ENCODE peak calls at places on chromosomes 4 and X, in nine cellular contexts. One of them, this sample, is unnamed.

GRCh38 chr4:40241936-40242590 is 45.2 kb downstream of the RHOH start:
- DNase-seq in A549: no peak
- DNase-seq in vagina: no peak
- DNase-seq in Peyer's patch: peak
- DNase-seq in GM12878: no peak
- DNase-seq in breast epithelium: no peak
- DNase-seq in right lobe of liver: no peak
- DNase-seq in K562: no peak
- DNase-seq in H1: no peak
- DNase-seq in this sample: no peak

GRCh38 chr4:112329672-112330372 is 32.7 kb downstream of the ALPK1 start:
- DNase-seq in A549: no peak
- DNase-seq in vagina: no peak
- DNase-seq in Peyer's patch: no peak
- DNase-seq in GM12878: no peak
- DNase-seq in breast epithelium: no peak
- DNase-seq in right lobe of liver: no peak
- DNase-seq in K562: no peak
- DNase-seq in H1: no peak
- DNase-seq in this sample: no peak

GRCh38 chr4:7769936-7770674 is 169.6 kb downstream of the AFAP1 start:
- DNase-seq in A549: peak
- DNase-seq in vagina: no peak
- DNase-seq in Peyer's patch: no peak
- DNase-seq in GM12878: no peak
- DNase-seq in breast epithelium: no peak
- DNase-seq in right lobe of liver: no peak
- DNase-seq in K562: no peak
- DNase-seq in H1: no peak
- DNase-seq in this sample: no peak

GRCh38 chr4:147732516-147733193 is 767 bp downstream of the ARHGAP10 start:
- DNase-seq in A549: no peak
- DNase-seq in vagina: no peak
- DNase-seq in Peyer's patch: peak
- DNase-seq in GM12878: no peak
- DNase-seq in breast epithelium: no peak
- DNase-seq in right lobe of liver: peak
- DNase-seq in K562: peak
- DNase-seq in H1: no peak
- DNase-seq in this sample: peak

GRCh38 chr4:168421055-168421454 is 59.2 kb downstream of the DDX60L start:
- DNase-seq in A549: no peak
- DNase-seq in vagina: no peak
- DNase-seq in Peyer's patch: no peak
- DNase-seq in GM12878: no peak
- DNase-seq in breast epithelium: no peak
- DNase-seq in right lobe of liver: no peak
- DNase-seq in K562: no peak
- DNase-seq in H1: no peak
- DNase-seq in this sample: no peak

GRCh38 chrX:5306654-5307121 is 922.0 kb downstream of the NLGN4X start:
- DNase-seq in A549: no peak
- DNase-seq in vagina: no peak
- DNase-seq in Peyer's patch: no peak
- DNase-seq in GM12878: no peak
- DNase-seq in breast epithelium: no peak
- DNase-seq in right lobe of liver: no peak
- DNase-seq in K562: no peak
- DNase-seq in H1: no peak
- DNase-seq in this sample: no peak

GRCh38 chr4:112112590-112113170 is 32.6 kb upstream of the FAM241A start:
- DNase-seq in A549: peak
- DNase-seq in vagina: no peak
- DNase-seq in Peyer's patch: no peak
- DNase-seq in GM12878: no peak
- DNase-seq in breast epithelium: no peak
- DNase-seq in right lobe of liver: no peak
- DNase-seq in K562: no peak
- DNase-seq in H1: no peak
- DNase-seq in this sample: no peak

GRCh38 chr4:20878806-20879205 is 178.5 kb downstream of the PACRGL start:
- DNase-seq in A549: no peak
- DNase-seq in vagina: no peak
- DNase-seq in Peyer's patch: no peak
- DNase-seq in GM12878: no peak
- DNase-seq in breast epithelium: no peak
- DNase-seq in right lobe of liver: no peak
- DNase-seq in K562: no peak
- DNase-seq in H1: no peak
- DNase-seq in this sample: no peak

GRCh38 chr4:102808009-102808408 is 19.3 kb downstream of the UBE2D3 start:
- DNase-seq in A549: no peak
- DNase-seq in vagina: no peak
- DNase-seq in Peyer's patch: no peak
- DNase-seq in GM12878: no peak
- DNase-seq in breast epithelium: no peak
- DNase-seq in right lobe of liver: no peak
- DNase-seq in K562: no peak
- DNase-seq in H1: no peak
- DNase-seq in this sample: no peak

GRCh38 chr4:47640911-47641310 is 155.8 kb downstream of the ATP10D start:
- DNase-seq in A549: no peak
- DNase-seq in vagina: no peak
- DNase-seq in Peyer's patch: no peak
- DNase-seq in GM12878: no peak
- DNase-seq in breast epithelium: no peak
- DNase-seq in right lobe of liver: no peak
- DNase-seq in K562: no peak
- DNase-seq in H1: no peak
- DNase-seq in this sample: no peak

GRCh38 chrX:86047174-86047991 is at the start of gene CHM:
- DNase-seq in A549: peak
- DNase-seq in vagina: no peak
- DNase-seq in Peyer's patch: peak
- DNase-seq in GM12878: peak
- DNase-seq in breast epithelium: peak
- DNase-seq in right lobe of liver: peak
- DNase-seq in K562: peak
- DNase-seq in H1: no peak
- DNase-seq in this sample: peak
- TF ChIP-seq POLR2A in A549: peak
- TF ChIP-seq POLR2A in vagina: no peak
- TF ChIP-seq POLR2A in Peyer's patch: peak
- TF ChIP-seq POLR2A in GM12878: peak
- TF ChIP-seq POLR2A in breast epithelium: no peak
- TF ChIP-seq POLR2A in right lobe of liver: peak
- TF ChIP-seq POLR2A in K562: peak
- TF ChIP-seq POLR2A in H1: peak
- TF ChIP-seq POLR2A in this sample: no peak

GRCh38 chr4:134879019-134879418 is 677.4 kb upstream of the PABPC4L start:
- DNase-seq in A549: no peak
- DNase-seq in vagina: no peak
- DNase-seq in Peyer's patch: no peak
- DNase-seq in GM12878: no peak
- DNase-seq in breast epithelium: no peak
- DNase-seq in right lobe of liver: no peak
- DNase-seq in K562: no peak
- DNase-seq in H1: no peak
- DNase-seq in this sample: no peak
- H3K4me3 ChIP-seq in A549: no peak
- H3K4me3 ChIP-seq in vagina: no peak
- H3K4me3 ChIP-seq in Peyer's patch: no peak
- H3K4me3 ChIP-seq in GM12878: no peak
- H3K4me3 ChIP-seq in breast epithelium: no peak
- H3K4me3 ChIP-seq in right lobe of liver: no peak
- H3K4me3 ChIP-seq in K562: no peak
- H3K4me3 ChIP-seq in H1: no peak
- H3K4me3 ChIP-seq in this sample: no peak

GRCh38 chr4:150078041-150078995 is at the start of gene DCLK2:
- DNase-seq in A549: peak
- DNase-seq in vagina: no peak
- DNase-seq in Peyer's patch: peak
- DNase-seq in GM12878: no peak
- DNase-seq in breast epithelium: peak
- DNase-seq in right lobe of liver: peak
- DNase-seq in K562: peak
- DNase-seq in H1: peak
- DNase-seq in this sample: peak
- TF ChIP-seq POLR2A in A549: peak
- TF ChIP-seq POLR2A in vagina: no peak
- TF ChIP-seq POLR2A in Peyer's patch: no peak
- TF ChIP-seq POLR2A in GM12878: no peak
- TF ChIP-seq POLR2A in breast epithelium: no peak
- TF ChIP-seq POLR2A in right lobe of liver: peak
- TF ChIP-seq POLR2A in K562: no peak
- TF ChIP-seq POLR2A in H1: no peak
- TF ChIP-seq POLR2A in this sample: no peak

GRCh38 chrX:119468930-119469635 is 839 bp downstream of the SLC25A5 start:
- DNase-seq in A549: peak
- DNase-seq in vagina: no peak
- DNase-seq in Peyer's patch: peak
- DNase-seq in GM12878: peak
- DNase-seq in breast epithelium: peak
- DNase-seq in right lobe of liver: peak
- DNase-seq in K562: peak
- DNase-seq in H1: peak
- DNase-seq in this sample: peak

GRCh38 chrX:119467842-119468185 is 430 bp upstream of the SLC25A5 start:
- DNase-seq in A549: no peak
- DNase-seq in vagina: no peak
- DNase-seq in Peyer's patch: no peak
- DNase-seq in GM12878: no peak
- DNase-seq in breast epithelium: no peak
- DNase-seq in right lobe of liver: no peak
- DNase-seq in K562: no peak
- DNase-seq in H1: no peak
- DNase-seq in this sample: no peak

GRCh38 chrX:119466970-119467369 is 1.3 kb upstream of the SLC25A5 start:
- DNase-seq in A549: no peak
- DNase-seq in vagina: no peak
- DNase-seq in Peyer's patch: no peak
- DNase-seq in GM12878: no peak
- DNase-seq in breast epithelium: no peak
- DNase-seq in right lobe of liver: peak
- DNase-seq in K562: no peak
- DNase-seq in H1: no peak
- DNase-seq in this sample: no peak

GRCh38 chrX:119468186-119468929 is at the start of gene SLC25A5:
- DNase-seq in A549: peak
- DNase-seq in vagina: no peak
- DNase-seq in Peyer's patch: peak
- DNase-seq in GM12878: peak
- DNase-seq in breast epithelium: peak
- DNase-seq in right lobe of liver: peak
- DNase-seq in K562: peak
- DNase-seq in H1: peak
- DNase-seq in this sample: peak

DNA sequence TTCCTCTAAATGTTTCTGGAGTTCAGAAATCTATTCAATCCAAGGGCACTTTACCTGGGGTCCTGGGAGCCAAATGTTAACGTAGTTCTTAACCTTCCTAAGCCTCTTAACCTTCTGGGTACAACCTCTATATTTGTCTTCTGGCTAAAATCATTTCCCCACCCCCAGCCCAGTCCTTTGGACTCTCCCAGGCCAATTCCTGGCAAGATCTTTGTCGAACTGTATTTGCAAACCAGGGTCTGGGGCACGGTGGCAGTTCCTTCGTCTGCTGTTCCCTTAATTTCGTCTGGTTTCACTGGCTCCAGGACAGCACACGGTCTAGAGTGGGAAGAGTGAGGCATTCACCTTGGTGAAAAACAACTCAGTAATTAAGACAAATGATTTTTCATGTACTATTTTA is 811 bp upstream of the SLC25A5 start:
- DNase-seq in A549: no peak
- DNase-seq in vagina: no peak
- DNase-seq in Peyer's patch: no peak
- DNase-seq in GM12878: no peak
- DNase-seq in breast epithelium: no peak
- DNase-seq in right lobe of liver: peak
- DNase-seq in K562: no peak
- DNase-seq in H1: no peak
- DNase-seq in this sample: no peak
- H3K4me3 ChIP-seq in A549: peak
- H3K4me3 ChIP-seq in vagina: no peak
- H3K4me3 ChIP-seq in Peyer's patch: no peak
- H3K4me3 ChIP-seq in GM12878: no peak
- H3K4me3 ChIP-seq in breast epithelium: no peak
- H3K4me3 ChIP-seq in right lobe of liver: no peak
- H3K4me3 ChIP-seq in K562: no peak
- H3K4me3 ChIP-seq in H1: no peak
- H3K4me3 ChIP-seq in this sample: no peak

GRCh38 chr4:142354794-142355416 is 491.2 kb downstream of the INPP4B start:
- DNase-seq in A549: no peak
- DNase-seq in vagina: no peak
- DNase-seq in Peyer's patch: no peak
- DNase-seq in GM12878: no peak
- DNase-seq in breast epithelium: no peak
- DNase-seq in right lobe of liver: no peak
- DNase-seq in K562: no peak
- DNase-seq in H1: no peak
- DNase-seq in this sample: no peak
- TF ChIP-seq POLR2A in A549: no peak
- TF ChIP-seq POLR2A in vagina: no peak
- TF ChIP-seq POLR2A in Peyer's patch: no peak
- TF ChIP-seq POLR2A in GM12878: no peak
- TF ChIP-seq POLR2A in breast epithelium: no peak
- TF ChIP-seq POLR2A in right lobe of liver: no peak
- TF ChIP-seq POLR2A in K562: no peak
- TF ChIP-seq POLR2A in H1: no peak
- TF ChIP-seq POLR2A in this sample: no peak

DNA sequence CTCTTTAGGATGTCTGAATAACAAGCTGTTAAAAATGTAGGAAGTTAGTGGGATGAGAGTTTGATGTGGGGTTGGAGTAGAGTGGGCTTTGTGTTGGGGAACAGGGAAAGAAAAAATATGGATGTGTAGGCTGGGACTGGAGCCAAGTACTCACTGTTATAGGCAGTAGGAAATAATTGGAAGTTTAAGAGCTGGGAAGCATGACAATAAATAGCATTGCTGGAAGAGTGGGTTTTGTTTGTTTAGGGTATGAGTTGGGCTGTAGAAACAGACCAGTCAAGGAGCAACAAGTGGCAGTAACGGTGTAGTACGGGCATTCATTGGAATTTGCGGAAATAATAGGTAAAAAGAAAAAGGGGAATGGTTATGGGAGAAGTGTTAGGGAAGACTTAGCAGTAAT is 81.6 kb downstream of the KDM6A start:
- DNase-seq in A549: no peak
- DNase-seq in vagina: no peak
- DNase-seq in Peyer's patch: no peak
- DNase-seq in GM12878: no peak
- DNase-seq in breast epithelium: no peak
- DNase-seq in right lobe of liver: no peak
- DNase-seq in K562: no peak
- DNase-seq in H1: no peak
- DNase-seq in this sample: no peak
- H3K4me3 ChIP-seq in A549: no peak
- H3K4me3 ChIP-seq in vagina: no peak
- H3K4me3 ChIP-seq in Peyer's patch: no peak
- H3K4me3 ChIP-seq in GM12878: no peak
- H3K4me3 ChIP-seq in breast epithelium: no peak
- H3K4me3 ChIP-seq in right lobe of liver: no peak
- H3K4me3 ChIP-seq in K562: no peak
- H3K4me3 ChIP-seq in H1: no peak
- H3K4me3 ChIP-seq in this sample: no peak

This sample was measured in tibial nerve.